ENCODE peak calls at places on chromosomes 1 and 21, in eight cellular contexts. G is NCI-H1105; E is mesenchymal stem cell; W is NCI-H1694; Z is GDM1; L is breast epithelium; O is HEK293T; A is activated effector memory CD4-positive, alpha-beta T cell treated with anti-CD3 and anti-CD28 coated beads, Interleukin-2, amount 50 U/mL, for 16 hours. R is an unnamed sample.

GRCh38 chr1:999797-1000356 is at the start of gene HES4:
- DNase-seq in O (peak), L (peak), Z (peak), A (peak), W (peak), E (peak), G (peak), R (no peak)

GRCh38 chr21:39388038-39388810 is 39.3 kb upstream of the HMGN1 start:
- DNase-seq in W (peak), L (peak), O (peak), A (peak), Z (peak), G (peak), E (peak), R (no peak)

GRCh38 chr21:27086630-27087029 is 119.7 kb upstream of the ADAMTS5 start:
- DNase-seq in L (no peak), W (no peak), E (no peak), G (no peak), A (no peak), O (no peak), Z (no peak), R (no peak)

GRCh38 chr1:167064622-167065021 is 25.6 kb downstream of the GPA33 start:
- DNase-seq in O (no peak), A (no peak), E (no peak), Z (no peak), W (no peak), G (no peak), L (no peak), R (no peak)

GRCh38 chr1:107990606-107991005 is 25.6 kb upstream of the VAV3 start:
- DNase-seq in L (no peak), E (no peak), Z (no peak), W (no peak), O (no peak), G (no peak), A (no peak), R (no peak)

GRCh38 chr1:59698386-59698785 is 116.4 kb upstream of the HOOK1 start:
- DNase-seq in Z (no peak), W (no peak), L (no peak), O (no peak), G (no peak), A (no peak), E (no peak), R (no peak)

GRCh38 chr1:219880765-219881457 is 47.4 kb downstream of the SLC30A10 start:
- DNase-seq in G (no peak), W (no peak), E (no peak), L (no peak), O (no peak), A (no peak), Z (no peak), R (no peak)

GRCh38 chr21:15365751-15366392 is 301.1 kb upstream of the NRIP1 start:
- DNase-seq in Z (no peak), W (no peak), L (no peak), E (no peak), A (no peak), O (no peak), G (no peak), R (no peak)

GRCh38 chr1:205229399-205229861 is 1.7 kb downstream of the TMCC2 start:
- DNase-seq in G (peak), Z (peak), E (peak), L (peak), W (peak), O (peak), A (peak), R (no peak)

GRCh38 chr1:212692774-212693644 is 6.6 kb downstream of the BATF3 start:
- DNase-seq in G (no peak), A (no peak), L (no peak), E (no peak), W (no peak), Z (no peak), O (peak), R (no peak)

GRCh38 chr1:21232044-21232443 is 55.3 kb upstream of the EIF4G3 start:
- DNase-seq in Z (no peak), A (no peak), E (peak), W (peak), O (peak), G (peak), L (no peak), R (no peak)

GRCh38 chr1:63322944-63323865 is 838 bp downstream of the FOXD3 start:
- DNase-seq in G (peak), E (no peak), W (peak), L (no peak), A (peak), O (peak), Z (no peak), R (no peak)

GRCh38 chr1:45302505-45303331 is 24.0 kb upstream of the HPDL start:
- DNase-seq in E (no peak), Z (no peak), W (no peak), L (no peak), G (no peak), A (no peak), O (no peak), R (no peak)

GRCh38 chr1:22792396-22793171 is 81.9 kb downstream of the EPHB2 start:
- DNase-seq in G (no peak), E (no peak), A (no peak), L (no peak), W (no peak), Z (no peak), O (no peak), R (no peak)

R was measured in SIG-M5.